ENCODE peak calls at places on chromosomes 2 and 18, in four cellular contexts. W is DND-41; J is activated naive CD4-positive, alpha-beta T cell treated with anti-CD3 and anti-CD28 coated beads for 36 hours; G is iPS-NIHi11. E is an unnamed sample.

GRCh38 chr2:47602996-47603395 is 179.9 kb upstream of the MSH6 start:
- DNase-seq in W (no peak), J (no peak), G (no peak), E (no peak)

GRCh38 chr2:176088048-176088936 is 4.2 kb upstream of the HOXD13 start:
- DNase-seq in W (peak; percentile 65), J (peak; percentile 46), G (peak; percentile 64), E (no peak)

GRCh38 chr2:241519669-241520068 is 11.3 kb upstream of the STK25 start:
- DNase-seq in W (no peak), J (no peak), G (peak; percentile 17), E (no peak)

GRCh38 chr2:223055836-223056235 is 3.8 kb downstream of the KCNE4 start:
- DNase-seq in W (no peak), J (no peak), G (no peak), E (no peak)

GRCh38 chr2:75571730-75572430 is 11.1 kb upstream of the EVA1A start:
- DNase-seq in W (no peak), J (no peak), G (no peak), E (no peak)

GRCh38 chr18:58044370-58045264 is 591 bp downstream of the NEDD4L start:
- DNase-seq in W (no peak), J (peak; percentile 80), G (peak; percentile 43), E (peak; percentile 32)

GRCh38 chr2:172253190-172254052 is 150.7 kb upstream of the DLX2 start:
- DNase-seq in W (peak; percentile 28), J (peak; percentile 77), G (no peak), E (peak; percentile 85)

GRCh38 chr2:202147775-202148174 is 74.7 kb downstream of the KIAA2012 start:
- DNase-seq in W (no peak), J (no peak), G (no peak), E (no peak)

GRCh38 chr2:198483046-198483445 is 678.7 kb downstream of the PLCL1 start:
- DNase-seq in W (no peak), J (no peak), G (no peak), E (no peak)

GRCh38 chr2:95077521-95077807 is 44.1 kb downstream of the MRPS5 start:
- DNase-seq in W (peak; percentile 20), J (peak; percentile 42), G (no peak), E (no peak)

GRCh38 chr2:204172074-204172600 is 235.6 kb downstream of the ICOS start:
- DNase-seq in W (no peak), J (no peak), G (no peak), E (no peak)

GRCh38 chr2:144971937-144972336 is 452.0 kb upstream of the ZEB2 start:
- DNase-seq in W (no peak), J (no peak), G (no peak), E (no peak)

GRCh38 chr2:36477744-36478143 is 120.2 kb downstream of the FEZ2 start:
- DNase-seq in W (no peak), J (no peak), G (no peak), E (no peak)

GRCh38 chr2:165820296-165820695 is 26.2 kb upstream of the GALNT3 start:
- DNase-seq in W (no peak), J (no peak), G (no peak), E (no peak)

GRCh38 chr2:178101321-178102079 is 10.7 kb upstream of the RBM45 start:
- DNase-seq in W (no peak), J (no peak), G (no peak), E (no peak)

GRCh38 chr2:17319090-17319489 is 199.2 kb downstream of the RAD51AP2 start:
- DNase-seq in W (no peak), J (no peak), G (no peak), E (no peak)

GRCh38 chr2:137168564-137168963 is 403.2 kb downstream of the THSD7B start:
- DNase-seq in W (no peak), J (no peak), G (no peak), E (no peak)

GRCh38 chr2:136114392-136114791 is 3.6 kb downstream of the CXCR4 start:
- DNase-seq in W (no peak), J (no peak), G (no peak), E (no peak)

GRCh38 chr2:227079726-227080125 is 84.3 kb downstream of the COL4A4 start:
- DNase-seq in W (no peak), J (no peak), G (no peak), E (no peak)

GRCh38 chr2:108069515-108070310 is 83.4 kb downstream of the SLC5A7 start:
- DNase-seq in W (no peak), J (no peak), G (peak; percentile 52), E (no peak)

GRCh38 chr18:22166070-22166972 is 3.1 kb upstream of the GATA6 start:
- DNase-seq in W (no peak), J (no peak), G (peak; percentile 29), E (no peak)

GRCh38 chr2:168583710-168584521 is 127.8 kb downstream of the CERS6 start:
- DNase-seq in W (no peak), J (no peak), G (no peak), E (no peak)

GRCh38 chr2:120140866-120141265 is 82.3 kb downstream of the TMEM185B start:
- DNase-seq in W (no peak), J (no peak), G (no peak), E (no peak)

GRCh38 chr18:22332590-22332989 is 85.1 kb downstream of the CTAGE1 start:
- DNase-seq in W (no peak), J (no peak), G (peak; percentile 68), E (no peak)

GRCh38 chr2:73110622-73111299 is 2.0 kb downstream of the RAB11FIP5 start:
- DNase-seq in W (no peak), J (no peak), G (no peak), E (no peak)

GRCh38 chr18:36782710-36783109 is 46.1 kb downstream of the TPGS2 start:
- DNase-seq in W (no peak), J (no peak), G (no peak), E (no peak)

GRCh38 chr2:230863442-230864121 is 1.2 kb upstream of the ITM2C start:
- DNase-seq in W (no peak), J (no peak), G (no peak), E (no peak)

GRCh38 chr2:64978514-64979268 is 10.5 kb upstream of the SLC1A4 start:
- DNase-seq in W (no peak), J (no peak), G (no peak), E (no peak)

GRCh38 chr2:175880-176800 is 87.7 kb downstream of the SH3YL1 start:
- DNase-seq in W (peak; percentile 60), J (peak; percentile 59), G (no peak), E (no peak)

GRCh38 chr2:21069746-21070145 is 25.9 kb upstream of the APOB start:
- DNase-seq in W (no peak), J (no peak), G (no peak), E (no peak)

GRCh38 chr2:46655551-46656436 is 176.4 kb downstream of the TMEM247 start:
- DNase-seq in W (no peak), J (no peak), G (no peak), E (no peak)

GRCh38 chr18:3332376-3332775 is 70.4 kb downstream of the MYL12B start:
- DNase-seq in W (no peak), J (no peak), G (no peak), E (no peak)

GRCh38 chr2:192669505-192670082 is 474.9 kb upstream of the TMEFF2 start:
- DNase-seq in W (no peak), J (no peak), G (no peak), E (no peak)

GRCh38 chr2:67234443-67234842 is 162.7 kb upstream of the ETAA1 start:
- DNase-seq in W (no peak), J (no peak), G (peak; percentile 23), E (no peak)

GRCh38 chr2:18518116-18519111 is 42.0 kb downstream of the RDH14 start:
- DNase-seq in W (no peak), J (no peak), G (no peak), E (no peak)

GRCh38 chr2:26605969-26606846 is 35.0 kb downstream of the CIB4 start:
- DNase-seq in W (no peak), J (no peak), G (no peak), E (peak; percentile 82)